ENCODE peak calls at places on chromosome 2, in four cellular contexts. A is mesendoderm; L is COR-L47; Q is effector memory CD8-positive, alpha-beta T cell. C is an unnamed sample.

GRCh38 chr2:55842009-55842408 is 81.6 kb downstream of the EFEMP1 start:
- DNase-seq in A (no peak), L (no peak), Q (no peak), C (peak)

GRCh38 chr2:238912916-238913875 is 65.3 kb downstream of the TWIST2 start:
- DNase-seq in A (no peak), L (no peak), Q (no peak), C (no peak)

GRCh38 chr2:115165529-115166109 is 723.2 kb downstream of the DPP10 start:
- DNase-seq in A (peak), L (peak), Q (no peak), C (peak)

GRCh38 chr2:73984203-73984921 is at the start of gene TET3:
- DNase-seq in A (no peak), L (no peak), Q (peak), C (no peak)

GRCh38 chr2:33598472-33599174 is 476 bp downstream of the FAM98A start:
- DNase-seq in A (peak), L (peak), Q (peak), C (peak)

GRCh38 chr2:237858294-237859081 is 935 bp upstream of the RAMP1 start:
- DNase-seq in A (peak), L (peak), Q (peak), C (peak)

GRCh38 chr2:206526416-206526815 is 83.1 kb downstream of the ADAM23 start:
- DNase-seq in A (no peak), L (no peak), Q (no peak), C (no peak)

GRCh38 chr2:86337235-86338099 is at the start of gene REEP1:
- DNase-seq in A (peak), L (peak), Q (no peak), C (no peak)

GRCh38 chr2:219205165-219205538 is 1.4 kb upstream of the ZFAND2B start:
- DNase-seq in A (no peak), L (no peak), Q (no peak), C (no peak)

GRCh38 chr2:63790913-63791312 is 50.8 kb upstream of the UGP2 start:
- DNase-seq in A (peak), L (no peak), Q (no peak), C (peak)

GRCh38 chr2:111032721-111033532 is 87.8 kb upstream of the BCL2L11 start:
- DNase-seq in A (peak), L (no peak), Q (no peak), C (no peak)

GRCh38 chr2:234880551-234881211 is 71.1 kb upstream of the SH3BP4 start:
- DNase-seq in A (no peak), L (no peak), Q (no peak), C (peak)

GRCh38 chr2:32938934-32939333 is 7.8 kb upstream of the LTBP1 start:
- DNase-seq in A (no peak), L (no peak), Q (no peak), C (no peak)

GRCh38 chr2:20514596-20515269 is 67.9 kb downstream of the RHOB start:
- DNase-seq in A (peak), L (no peak), Q (no peak), C (peak)

C was measured in astrocyte.